ENCODE peak calls at places on chromosomes 13 and 19, in eight cellular contexts. C is ovary, K is esophagus squamous epithelium, S is sigmoid colon, A is uterus, P is prostate gland, R is GM12892, F is adrenal gland. H is an unnamed sample.

GRCh38 chr19:50703915-50704548 is 15.6 kb downstream of the SHANK1 start:
- DNase-seq in C (no peak), K (no peak), S (no peak), A (no peak), P (no peak), R (no peak), F (no peak), H (peak)

GRCh38 chr19:55316646-55317045 is 8.5 kb downstream of the TMEM150B start:
- DNase-seq in C (no peak), K (no peak), S (no peak), A (no peak), P (no peak), R (no peak), F (no peak), H (no peak)

GRCh38 chr19:2625434-2625833 is 77.1 kb downstream of the GNG7 start:
- DNase-seq in C (no peak), K (no peak), S (peak), A (no peak), P (no peak), R (no peak), F (peak), H (no peak)

GRCh38 chr13:94708031-94708571 is 4.2 kb downstream of the SOX21 start:
- DNase-seq in C (no peak), K (no peak), S (no peak), A (no peak), P (no peak), R (no peak), F (no peak), H (no peak)

GRCh38 chr19:47691090-47691489 is 22.1 kb upstream of the EHD2 start:
- DNase-seq in C (no peak), K (no peak), S (no peak), A (no peak), P (no peak), R (no peak), F (no peak), H (no peak)

GRCh38 chr13:94382960-94383359 is 96.5 kb downstream of the DCT start:
- DNase-seq in C (no peak), K (no peak), S (no peak), A (no peak), P (no peak), R (no peak), F (no peak), H (no peak)

GRCh38 chr13:33785384-33785783 is 32.6 kb upstream of the RFC3 start:
- DNase-seq in C (no peak), K (no peak), S (no peak), A (no peak), P (no peak), R (no peak), F (no peak), H (peak)

GRCh38 chr13:75326173-75327131 is 155.5 kb downstream of the TBC1D4 start:
- DNase-seq in C (peak), K (no peak), S (no peak), A (no peak), P (no peak), R (peak), F (no peak), H (no peak)

DNA sequence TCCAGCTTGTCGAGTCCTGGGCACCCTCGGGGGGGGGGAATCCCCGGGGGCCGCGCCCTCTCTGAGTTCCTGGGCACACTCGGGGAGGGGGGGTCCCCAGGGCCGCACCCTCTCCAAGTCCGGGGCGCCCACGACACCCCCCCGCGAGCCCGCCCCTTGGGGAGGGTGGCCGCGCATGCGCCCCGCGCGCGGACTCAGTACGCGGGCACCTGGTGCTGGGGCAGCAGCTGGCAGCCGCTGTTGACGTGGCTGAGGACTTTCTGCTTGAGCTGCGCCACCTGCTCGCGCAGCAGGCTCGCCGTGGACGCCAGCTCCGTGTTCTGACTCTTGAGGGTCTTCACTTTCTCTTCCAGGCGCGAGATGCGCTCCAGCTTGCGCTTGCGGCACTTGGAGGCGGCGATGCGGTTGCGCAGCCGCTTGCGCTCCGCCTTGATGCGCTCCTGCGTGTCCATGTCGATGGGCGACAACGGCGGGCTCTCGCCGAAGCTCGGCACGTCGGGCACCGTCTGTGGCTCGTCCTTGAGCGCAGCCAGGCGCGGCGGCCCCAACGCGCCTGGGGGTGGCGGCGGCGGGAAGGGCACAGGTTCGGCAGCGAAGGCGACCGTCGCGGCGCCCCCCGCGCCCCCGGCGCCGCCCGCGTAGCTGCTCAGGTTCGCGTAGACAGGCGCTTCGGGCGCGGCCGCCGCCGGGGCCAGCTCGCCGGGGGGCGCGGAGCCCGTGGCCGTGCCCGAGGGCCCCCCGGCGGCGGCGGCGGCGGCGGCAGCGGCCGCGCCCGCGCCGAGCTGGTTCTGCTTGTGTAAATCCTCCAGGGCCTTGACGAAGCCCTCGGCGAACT is 958 bp downstream of the JUND start:
- DNase-seq in C (peak), K (peak), S (peak), A (peak), P (peak), R (peak), F (peak), H (peak)
- TF ChIP-seq POLR2A in C (peak), K (peak), S (peak), A (peak), P (peak), R (peak), F (peak), H (peak)

DNA sequence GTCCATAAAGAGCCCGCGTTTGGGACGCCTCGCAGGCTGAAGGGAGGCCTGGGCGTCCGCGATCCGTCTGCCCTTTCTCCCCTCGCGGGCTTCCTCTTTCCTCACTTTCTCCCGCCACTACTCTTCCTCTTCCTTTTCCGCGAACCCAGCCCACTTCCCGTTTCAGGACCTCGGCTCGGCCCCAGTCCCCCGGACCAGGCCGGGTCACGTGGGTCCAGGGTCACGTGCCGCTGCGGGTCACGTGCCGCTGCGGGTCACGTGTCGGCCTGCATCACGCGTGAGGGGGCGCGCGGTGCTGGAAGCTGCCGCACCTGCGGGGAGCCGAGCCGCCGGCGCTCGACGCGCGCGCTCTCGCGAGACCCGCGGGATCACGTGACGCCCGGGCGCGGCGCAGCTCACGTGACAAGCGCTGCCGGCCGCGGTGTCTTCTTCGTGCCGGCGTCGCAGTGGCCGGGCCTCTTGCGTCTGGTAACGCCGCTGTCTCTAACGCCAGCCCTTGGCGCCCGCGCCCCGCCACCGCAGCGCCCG is at the start of gene LAMP1:
- DNase-seq in C (peak), K (peak), S (peak), A (peak), P (peak), R (peak), F (peak), H (peak)
- TF ChIP-seq POLR2A in C (peak), K (no peak), S (peak), A (peak), P (peak), R (peak), F (peak), H (peak)

DNA sequence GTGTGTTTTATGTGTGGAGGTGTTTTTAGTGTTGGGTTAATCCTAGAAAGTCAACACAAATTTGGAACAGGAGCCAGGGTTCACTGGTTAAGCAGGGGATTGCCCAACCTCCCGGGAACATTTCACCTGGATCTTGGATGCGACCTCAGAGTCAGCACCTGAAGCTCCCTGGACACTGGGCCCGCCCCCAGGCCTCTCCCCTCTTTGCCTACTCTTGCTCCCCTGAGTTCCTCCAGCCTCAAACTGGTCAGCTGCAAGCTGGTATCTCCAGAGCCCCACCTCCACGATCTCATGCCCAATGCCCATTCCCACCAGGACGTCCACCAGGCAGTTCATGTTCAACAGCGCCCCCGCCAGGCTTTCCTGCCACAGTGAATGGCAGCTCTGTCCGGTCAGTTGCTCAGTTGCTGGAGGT is 9.7 kb downstream of the HSD17B14 start:
- DNase-seq in C (no peak), K (no peak), S (no peak), A (no peak), P (no peak), R (no peak), F (no peak), H (no peak)
- TF ChIP-seq POLR2A in C (no peak), K (no peak), S (no peak), A (no peak), P (no peak), R (no peak), F (no peak), H (no peak)

GRCh38 chr13:85413664-85414063 is 385.6 kb downstream of the SLITRK6 start:
- DNase-seq in C (no peak), K (no peak), S (no peak), A (no peak), P (no peak), R (no peak), F (no peak), H (no peak)
- TF ChIP-seq POLR2A in C (no peak), K (no peak), S (no peak), A (no peak), P (no peak), R (no peak), F (no peak), H (no peak)

GRCh38 chr19:14689598-14690503 is at the start of gene ZNF333:
- DNase-seq in C (peak), K (peak), S (peak), A (peak), P (peak), R (peak), F (peak), H (peak)
- TF ChIP-seq POLR2A in C (peak), K (peak), S (no peak), A (peak), P (peak), R (peak), F (peak), H (peak)

GRCh38 chr13:113815151-113816058 is 48.5 kb downstream of the GAS6 start:
- DNase-seq in C (peak), K (no peak), S (no peak), A (no peak), P (no peak), R (no peak), F (no peak), H (peak)
- TF ChIP-seq POLR2A in C (no peak), K (no peak), S (no peak), A (no peak), P (no peak), R (peak), F (no peak), H (peak)

H was measured in NB4.